ENCODE peak calls at places on chromosomes 6 and 20, in four cellular contexts. C is K562, Y is HepG2, J is GM12878. I is an unnamed sample.

GRCh38 chr6:51147756-51148155 is 329.1 kb downstream of the TFAP2B start:
- DNase-seq in C (peak), Y (no peak), J (no peak), I (no peak)

GRCh38 chr20:16158090-16158975 is 414.9 kb downstream of the KIF16B start:
- DNase-seq in C (no peak), Y (no peak), J (peak), I (no peak)

GRCh38 chr20:51360451-51361230 is 181.9 kb downstream of the NFATC2 start:
- DNase-seq in C (no peak), Y (no peak), J (no peak), I (no peak)

GRCh38 chr6:170522565-170523183 is 30.4 kb downstream of the PSMB1 start:
- DNase-seq in C (peak), Y (no peak), J (no peak), I (peak)

GRCh38 chr20:62511300-62511914 is 35.6 kb upstream of the GATA5 start:
- DNase-seq in C (no peak), Y (no peak), J (no peak), I (no peak)

GRCh38 chr6:36769676-36770499 is 69.4 kb downstream of the CPNE5 start:
- DNase-seq in C (peak), Y (no peak), J (no peak), I (no peak)

GRCh38 chr6:65091561-65091960 is 615.5 kb downstream of the EYS start:
- DNase-seq in C (no peak), Y (no peak), J (no peak), I (no peak)

GRCh38 chr20:2993250-2993649 is 50.2 kb upstream of the GNRH2 start:
- DNase-seq in C (no peak), Y (no peak), J (no peak), I (no peak)

GRCh38 chr20:53202781-53203180 is 230.6 kb downstream of the TSHZ2 start:
- DNase-seq in C (no peak), Y (no peak), J (no peak), I (no peak)

GRCh38 chr6:85300581-85300980 is 149.3 kb upstream of the NT5E start:
- DNase-seq in C (no peak), Y (no peak), J (no peak), I (no peak)

GRCh38 chr6:148868314-148868713 is 121.5 kb downstream of the UST start:
- DNase-seq in C (no peak), Y (no peak), J (no peak), I (no peak)

GRCh38 chr6:66326228-66326627 is 619.2 kb upstream of the EYS start:
- DNase-seq in C (no peak), Y (no peak), J (no peak), I (no peak)

GRCh38 chr6:150848400-150848799 is 17.1 kb upstream of the MTHFD1L start:
- DNase-seq in C (no peak), Y (no peak), J (no peak), I (no peak)

GRCh38 chr6:133467982-133468380 is 226.8 kb downstream of the EYA4 start:
- DNase-seq in C (no peak), Y (no peak), J (no peak), I (no peak)

GRCh38 chr20:11178946-11179654 is 505.3 kb upstream of the JAG1 start:
- DNase-seq in C (no peak), Y (peak), J (no peak), I (no peak)

DNA sequence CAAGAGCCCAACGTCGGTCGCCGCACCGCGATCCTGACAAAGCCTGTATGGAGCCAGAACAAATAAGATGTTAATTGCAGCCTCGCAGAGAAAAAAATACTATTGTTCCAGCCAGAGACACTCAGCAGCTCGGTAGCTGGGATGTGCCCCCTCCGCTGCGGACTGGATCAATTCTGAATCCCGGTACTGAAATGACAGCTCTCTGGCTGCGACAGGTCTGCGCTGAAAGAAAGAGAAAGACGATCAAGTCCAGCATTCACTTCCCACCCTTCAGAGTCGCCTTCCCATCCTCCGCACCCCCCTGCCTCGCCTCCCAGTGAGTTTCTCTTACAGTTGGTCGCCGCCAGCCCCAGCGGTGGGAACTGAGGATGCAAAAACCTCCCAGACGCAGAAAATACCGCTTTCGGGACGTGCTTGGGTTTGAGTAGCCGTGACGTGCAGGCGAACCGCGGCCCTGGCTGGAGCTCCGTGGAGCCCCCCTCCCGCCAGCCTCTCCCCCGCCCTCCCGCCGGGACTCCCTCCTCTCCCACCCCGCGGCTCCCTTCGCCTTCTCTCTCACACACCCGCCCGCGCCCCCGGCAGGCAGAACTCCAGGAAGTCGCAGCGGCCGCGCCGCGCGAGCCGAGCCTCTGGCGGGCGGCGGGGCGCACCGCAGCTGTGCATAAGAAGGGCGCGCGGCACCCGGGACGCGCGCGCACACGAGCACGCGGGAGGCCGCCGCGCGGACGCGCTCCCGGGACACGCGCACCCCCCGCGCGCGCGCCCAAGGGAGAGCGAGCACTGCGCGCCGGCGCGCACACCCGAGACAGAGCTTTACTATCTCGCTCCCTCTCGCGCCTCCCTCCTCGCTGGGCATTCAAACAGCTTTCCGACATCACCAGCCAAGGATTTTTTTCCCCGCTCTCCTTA is at the start of gene ADGRB3:
- DNase-seq in C (peak), Y (peak), J (no peak), I (peak)
- TF ChIP-seq TARDBP in C (no peak), Y (no peak), J (no peak), I (no peak)

DNA sequence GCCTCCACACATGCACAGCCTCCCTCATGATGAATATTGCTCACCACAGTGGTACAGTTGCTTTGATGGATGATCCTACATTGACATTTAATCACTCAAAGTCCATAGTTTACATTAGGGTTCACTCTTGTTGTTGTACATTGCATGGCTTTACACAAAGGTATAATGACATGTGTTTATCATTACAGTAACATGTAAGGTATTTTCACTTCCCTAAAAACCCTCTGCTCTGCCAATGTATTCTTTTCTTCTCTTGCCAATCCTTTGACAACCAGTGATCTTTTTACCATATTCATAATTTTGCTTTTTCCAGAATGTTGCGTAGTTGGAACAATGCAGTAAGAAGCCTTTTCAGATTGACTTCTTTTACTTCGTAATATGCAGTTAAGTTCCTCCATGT is 166.6 kb upstream of the KHDRBS2 start:
- DNase-seq in C (no peak), Y (no peak), J (no peak), I (no peak)
- TF ChIP-seq TARDBP in C (no peak), Y (no peak), J (no peak), I (no peak)

GRCh38 chr6:137625808-137626207 is 131.6 kb upstream of the OLIG3 start:
- DNase-seq in C (no peak), Y (no peak), J (no peak), I (peak)
- TF ChIP-seq TARDBP in C (no peak), Y (no peak), J (no peak), I (no peak)

GRCh38 chr6:48765352-48765961 is 654.5 kb upstream of the PTCHD4 start:
- DNase-seq in C (peak), Y (peak), J (no peak), I (peak)

GRCh38 chr6:48764261-48764660 is 653.3 kb upstream of the PTCHD4 start:
- DNase-seq in C (no peak), Y (no peak), J (no peak), I (no peak)

DNA sequence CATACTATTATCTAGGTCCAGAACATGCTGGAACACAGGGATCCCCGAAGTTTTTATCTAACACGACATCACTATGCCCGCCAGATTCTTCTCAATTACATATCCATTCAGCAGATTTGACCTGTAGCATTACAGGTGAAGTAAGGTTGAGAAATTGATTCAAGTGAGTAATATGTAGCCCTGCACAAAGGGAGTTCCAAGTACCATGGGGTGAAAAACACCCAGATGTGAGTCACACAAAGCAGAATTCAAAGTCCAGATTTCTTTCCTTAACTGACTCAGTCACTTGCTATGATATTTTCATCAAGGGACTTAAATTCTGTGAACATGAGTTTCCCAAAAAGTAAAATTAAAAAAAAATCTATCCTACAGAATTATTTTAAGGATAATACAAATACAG is 655.4 kb upstream of the PTCHD4 start:
- DNase-seq in C (no peak), Y (peak), J (no peak), I (no peak)
- TF ChIP-seq TARDBP in C (no peak), Y (no peak), J (no peak), I (no peak)

I was measured in HEK293T.